ENCODE peak calls at places on chromosomes 12 and 14, in eight cellular contexts. B, O, W, C, S, T, Z and V are unnamed samples.

GRCh38 chr14:95211721-95212504 is 54.6 kb upstream of the DICER1 start:
- DNase-seq in B (no peak), O (no peak), W (no peak), C (no peak), S (no peak), T (no peak), Z (no peak), V (no peak)

GRCh38 chr14:78319826-78320635 is 149.9 kb downstream of the NRXN3 start:
- DNase-seq in B (no peak), O (no peak), W (no peak), C (no peak), S (no peak), T (no peak), Z (no peak), V (no peak)

GRCh38 chr12:122028601-122029560 is 7.2 kb downstream of the BCL7A start:
- DNase-seq in B (no peak), O (no peak), W (no peak), C (no peak), S (peak), T (peak), Z (no peak), V (no peak)

GRCh38 chr12:52647601-52648000 is 4.4 kb downstream of the KRT2 start:
- DNase-seq in B (no peak), O (no peak), W (no peak), C (no peak), S (no peak), T (no peak), Z (no peak), V (no peak)

GRCh38 chr12:64675795-64676194 is 65.5 kb downstream of the RASSF3 start:
- DNase-seq in B (no peak), O (peak), W (peak), C (no peak), S (no peak), T (no peak), Z (no peak), V (no peak)

GRCh38 chr12:6605425-6606330 is 1.5 kb downstream of the CHD4 start:
- DNase-seq in B (no peak), O (no peak), W (peak), C (no peak), S (no peak), T (no peak), Z (no peak), V (no peak)

GRCh38 chr12:91119089-91119488 is 7.8 kb upstream of the LUM start:
- DNase-seq in B (no peak), O (no peak), W (no peak), C (no peak), S (no peak), T (no peak), Z (no peak), V (no peak)

GRCh38 chr12:23944067-23944466 is 5.4 kb downstream of the SOX5 start:
- DNase-seq in B (no peak), O (no peak), W (no peak), C (no peak), S (no peak), T (no peak), Z (no peak), V (peak)

GRCh38 chr14:55707365-55707804 is 127.4 kb downstream of the KTN1 start:
- DNase-seq in B (no peak), O (no peak), W (peak), C (no peak), S (no peak), T (no peak), Z (no peak), V (peak)

GRCh38 chr12:101962486-101962885 is 85.1 kb downstream of the DRAM1 start:
- DNase-seq in B (no peak), O (no peak), W (no peak), C (no peak), S (no peak), T (no peak), Z (no peak), V (no peak)

GRCh38 chr12:101794574-101794973 is 36.2 kb downstream of the GNPTAB start:
- DNase-seq in B (no peak), O (no peak), W (no peak), C (no peak), S (no peak), T (no peak), Z (no peak), V (no peak)

GRCh38 chr14:30270200-30271161 is 288.5 kb upstream of the G2E3 start:
- DNase-seq in B (peak), O (peak), W (peak), C (peak), S (no peak), T (peak), Z (peak), V (peak)

GRCh38 chr12:110073049-110073831 is 24.9 kb upstream of the C12orf76 start:
- DNase-seq in B (no peak), O (no peak), W (no peak), C (peak), S (peak), T (peak), Z (no peak), V (no peak)

GRCh38 chr14:73714656-73715081 is 485 bp upstream of the PNMA1 start:
- DNase-seq in B (no peak), O (no peak), W (peak), C (no peak), S (no peak), T (no peak), Z (no peak), V (no peak)

GRCh38 chr14:84435820-84436326 is 1094.1 kb upstream of the FLRT2 start:
- DNase-seq in B (no peak), O (no peak), W (no peak), C (no peak), S (no peak), T (no peak), Z (no peak), V (no peak)

GRCh38 chr12:53623986-53624385 is 2.2 kb downstream of the ATF7 start:
- DNase-seq in B (no peak), O (no peak), W (no peak), C (no peak), S (no peak), T (no peak), Z (no peak), V (no peak)

GRCh38 chr14:58732387-58732786 is 94.6 kb downstream of the DACT1 start:
- DNase-seq in B (no peak), O (no peak), W (no peak), C (no peak), S (no peak), T (no peak), Z (no peak), V (no peak)

GRCh38 chr12:6224550-6224949 is 24.4 kb downstream of the CD9 start:
- DNase-seq in B (no peak), O (peak), W (no peak), C (peak), S (no peak), T (no peak), Z (no peak), V (no peak)

GRCh38 chr12:72330291-72330690 is 58.1 kb downstream of the TRHDE start:
- DNase-seq in B (no peak), O (no peak), W (no peak), C (no peak), S (no peak), T (no peak), Z (no peak), V (no peak)

GRCh38 chr14:75306917-75307699 is 28.5 kb downstream of the FOS start:
- DNase-seq in B (no peak), O (no peak), W (peak), C (no peak), S (no peak), T (peak), Z (no peak), V (no peak)

GRCh38 chr12:104534162-104534856 is 77.6 kb downstream of the CHST11 start:
- DNase-seq in B (no peak), O (no peak), W (no peak), C (no peak), S (no peak), T (no peak), Z (no peak), V (no peak)

GRCh38 chr14:49485290-49485689 is 100.9 kb downstream of the RPS29 start:
- DNase-seq in B (no peak), O (no peak), W (no peak), C (no peak), S (no peak), T (no peak), Z (no peak), V (no peak)

GRCh38 chr12:65878540-65878939 is 54.3 kb downstream of the HMGA2 start:
- DNase-seq in B (no peak), O (no peak), W (no peak), C (no peak), S (no peak), T (no peak), Z (no peak), V (peak)

GRCh38 chr14:104397956-104398355 is 181.6 kb upstream of the C14orf180 start:
- DNase-seq in B (no peak), O (no peak), W (no peak), C (no peak), S (no peak), T (no peak), Z (no peak), V (no peak)

GRCh38 chr12:61880186-61880585 is 380.0 kb upstream of the USP15 start:
- DNase-seq in B (no peak), O (no peak), W (no peak), C (no peak), S (no peak), T (no peak), Z (no peak), V (no peak)

GRCh38 chr14:104798300-104799238 is 2.3 kb upstream of the ZBTB42 start:
- DNase-seq in B (no peak), O (no peak), W (no peak), C (no peak), S (no peak), T (no peak), Z (no peak), V (no peak)

GRCh38 chr12:87136330-87136976 is 880.3 kb upstream of the MGAT4C start:
- DNase-seq in B (no peak), O (no peak), W (no peak), C (no peak), S (no peak), T (no peak), Z (no peak), V (no peak)

GRCh38 chr14:75450381-75451276 is 22.8 kb downstream of the JDP2 start:
- DNase-seq in B (no peak), O (no peak), W (no peak), C (no peak), S (no peak), T (no peak), Z (no peak), V (no peak)

GRCh38 chr12:31324116-31324844 is 1.7 kb downstream of the SINHCAF start:
- DNase-seq in B (peak), O (peak), W (peak), C (no peak), S (peak), T (peak), Z (no peak), V (peak)

GRCh38 chr12:119302334-119303132 is 32.0 kb upstream of the CCDC60 start:
- DNase-seq in B (no peak), O (no peak), W (no peak), C (no peak), S (no peak), T (no peak), Z (no peak), V (no peak)

GRCh38 chr12:117564885-117565284 is 203.5 kb upstream of the NOS1 start:
- DNase-seq in B (peak), O (no peak), W (no peak), C (no peak), S (no peak), T (no peak), Z (no peak), V (no peak)

GRCh38 chr14:76924363-76925151 is 98.3 kb downstream of the LRRC74A start:
- DNase-seq in B (no peak), O (no peak), W (no peak), C (no peak), S (no peak), T (no peak), Z (no peak), V (peak)

GRCh38 chr12:43740511-43741100 is 18.0 kb downstream of the PUS7L start:
- DNase-seq in B (no peak), O (no peak), W (no peak), C (no peak), S (no peak), T (no peak), Z (no peak), V (no peak)

GRCh38 chr14:56099081-56099797 is 19.0 kb upstream of the PELI2 start:
- DNase-seq in B (no peak), O (no peak), W (no peak), C (no peak), S (no peak), T (no peak), Z (no peak), V (no peak)

GRCh38 chr12:127998936-127999467 is 268.0 kb upstream of the TMEM132C start:
- DNase-seq in B (no peak), O (no peak), W (no peak), C (no peak), S (no peak), T (no peak), Z (no peak), V (no peak)

GRCh38 chr12:47709277-47710048 is 3.6 kb upstream of the RPAP3 start:
- DNase-seq in B (no peak), O (no peak), W (no peak), C (no peak), S (no peak), T (no peak), Z (no peak), V (no peak)

GRCh38 chr14:61188936-61189808 is 92.0 kb downstream of the TMEM30B start:
- DNase-seq in B (peak), O (no peak), W (peak), C (no peak), S (peak), T (peak), Z (no peak), V (no peak)